ENCODE peak calls at places on chromosomes 4 and X, in six cellular contexts. B is neural progenitor cell, U is lower lobe of right lung, V is HFF-Myc, Y is MCF 10A, Z is cardiac fibroblast. A is an unnamed sample.
A peak's percentile ranks its signal among the peaks of the same experiment; 100 is the strongest.

GRCh38 chr4:38237139-38237538 is 276.9 kb downstream of the PTTG2 start:
- DNase-seq in Z (peak; percentile 86), U (no peak), V (peak; percentile 32), Y (peak; percentile 76), B (no peak), A (peak; percentile 88)

GRCh38 chrX:10111364-10112148 is 45.2 kb upstream of the CLCN4 start:
- DNase-seq in Y (no peak), B (no peak), U (no peak), V (no peak), Z (peak; percentile 28), A (no peak)

GRCh38 chrX:154719132-154719675 is 31.7 kb downstream of the GAB3 start:
- DNase-seq in U (no peak), B (no peak), V (no peak), Z (peak; percentile 94), Y (peak; percentile 82), A (peak; percentile 55)

GRCh38 chr4:41887821-41888699 is 47.2 kb upstream of the TMEM33 start:
- DNase-seq in Y (peak; percentile 62), B (peak; percentile 61), Z (peak; percentile 75), U (no peak), V (peak; percentile 29), A (no peak)

GRCh38 chrX:46611658-46612362 is 38.2 kb downstream of the CHST7 start:
- DNase-seq in V (no peak), B (no peak), U (no peak), Z (no peak), Y (no peak), A (no peak)

GRCh38 chrX:109384569-109385174 is 97.2 kb downstream of the GUCY2F start:
- DNase-seq in Y (peak; percentile 54), V (no peak), Z (peak; percentile 54), U (no peak), B (peak; percentile 71), A (no peak)

GRCh38 chr4:105257817-105258495 is 111.3 kb downstream of the TET2 start:
- DNase-seq in Y (peak; percentile 2), V (no peak), Z (no peak), B (no peak), U (no peak), A (no peak)

GRCh38 chr4:152072886-152073285 is 312.1 kb upstream of the GATB start:
- DNase-seq in U (no peak), Y (no peak), V (no peak), B (no peak), Z (no peak), A (no peak)

GRCh38 chr4:168521736-168522135 is 24.9 kb downstream of the PALLD start:
- DNase-seq in Z (no peak), V (no peak), U (no peak), B (no peak), Y (no peak), A (no peak)

GRCh38 chr4:143773998-143774898 is 73.8 kb upstream of the FREM3 start:
- DNase-seq in V (peak; percentile 38), U (peak; percentile 49), Y (peak; percentile 72), B (peak; percentile 73), Z (peak; percentile 71), A (peak; percentile 35)

GRCh38 chr4:26619784-26620183 is 35.9 kb downstream of the TBC1D19 start:
- DNase-seq in B (no peak), Z (peak; percentile 65), Y (peak; percentile 35), U (no peak), V (no peak), A (no peak)

GRCh38 chrX:154602226-154602625 is 16.9 kb downstream of the CTAG1B start:
- DNase-seq in Y (no peak), Z (no peak), V (no peak), U (no peak), B (no peak), A (no peak)

GRCh38 chr4:136650541-136651277 is 881.6 kb downstream of the PCDH18 start:
- DNase-seq in V (no peak), U (no peak), Z (peak; percentile 65), Y (peak; percentile 38), B (no peak), A (no peak)

GRCh38 chr4:3440979-3441500 is 728 bp upstream of the HGFAC start:
- DNase-seq in B (no peak), U (no peak), Y (peak; percentile 59), Z (peak; percentile 24), V (no peak), A (no peak)

GRCh38 chr4:180923476-180923875 is 1319.7 kb upstream of the TENM3 start:
- DNase-seq in U (no peak), V (no peak), Y (peak; percentile 3), Z (no peak), B (no peak), A (no peak)

DNA sequence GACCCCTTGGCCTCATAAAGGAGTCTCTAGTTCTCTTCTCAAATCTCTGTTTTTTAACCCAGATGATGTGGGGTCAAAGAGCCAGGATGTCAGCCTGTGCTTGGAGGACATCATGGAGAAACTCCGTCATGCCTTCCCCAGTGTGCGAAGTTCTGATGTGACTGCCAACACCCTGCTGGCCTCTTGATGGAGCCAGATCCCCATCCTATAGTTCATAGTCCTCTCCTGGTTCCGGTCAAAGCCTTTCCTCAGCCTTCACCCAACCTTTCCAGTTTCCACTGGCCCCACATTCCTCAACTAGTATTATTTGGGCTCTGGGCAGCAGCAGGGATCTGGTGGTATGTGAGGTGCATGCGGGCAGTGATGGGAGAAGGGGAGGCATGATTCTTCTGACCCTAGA is 30.7 kb downstream of the TAF7L start:
- DNase-seq in Y (peak; percentile 16), U (no peak), Z (peak; percentile 25), V (no peak), B (peak; percentile 8), A (no peak)
- TF ChIP-seq CTCF in Y (no peak), U (no peak), Z (peak; percentile 25), V (peak; percentile 27), B (peak; percentile 28), A (peak; percentile 35)

GRCh38 chr4:8239226-8239625 is 30.3 kb upstream of the HTRA3 start:
- DNase-seq in Y (no peak), U (no peak), B (no peak), Z (no peak), V (no peak), A (no peak)

GRCh38 chr4:8239661-8240060 is 29.9 kb upstream of the HTRA3 start:
- DNase-seq in Y (no peak), B (no peak), V (no peak), Z (no peak), U (no peak), A (no peak)

GRCh38 chr4:8237256-8237989 is 32.1 kb upstream of the HTRA3 start:
- DNase-seq in Z (no peak), Y (no peak), U (peak; percentile 44), B (no peak), V (no peak), A (no peak)

GRCh38 chr4:8238061-8238511 is 31.5 kb upstream of the HTRA3 start:
- DNase-seq in Y (peak; percentile 58), V (no peak), Z (no peak), U (peak; percentile 53), B (no peak), A (no peak)

DNA sequence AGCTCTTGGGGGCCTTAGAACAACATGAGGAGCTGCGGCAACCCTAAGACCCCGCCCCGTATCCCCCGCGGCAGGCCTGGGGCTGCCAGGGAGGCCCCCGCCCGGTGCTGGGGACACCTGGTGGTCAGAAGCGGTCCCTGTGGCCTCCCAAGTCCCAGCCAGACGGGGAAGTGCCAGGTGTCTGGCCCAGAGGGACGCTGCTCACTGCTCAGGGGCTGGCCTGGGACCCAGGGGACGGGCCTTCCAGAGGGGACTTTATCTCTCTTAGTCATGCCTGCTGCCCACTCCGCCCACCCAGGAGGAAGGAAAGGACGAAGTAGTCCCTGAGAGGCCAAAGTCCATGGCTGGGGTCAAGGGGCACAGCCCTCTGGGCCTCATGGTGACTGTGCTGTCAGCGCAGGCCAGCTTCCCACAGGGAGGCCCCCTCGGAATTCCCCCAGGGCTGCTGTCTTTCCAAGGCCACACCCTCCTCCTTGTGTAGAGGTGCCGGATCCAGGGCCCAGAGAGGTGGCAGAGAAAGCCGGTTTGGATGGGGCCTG is 31.0 kb upstream of the HTRA3 start:
- DNase-seq in U (peak; percentile 34), Z (no peak), B (peak; percentile 81), V (no peak), Y (no peak), A (no peak)
- TF ChIP-seq CTCF in U (peak; percentile 23), Z (peak; percentile 39), B (peak; percentile 67), V (peak; percentile 32), Y (peak; percentile 23), A (peak; percentile 58)

GRCh38 chr4:10459305-10459704 is 2.1 kb upstream of the ZNF518B start:
- DNase-seq in V (no peak), B (no peak), Z (no peak), Y (no peak), U (no peak), A (no peak)
- TF ChIP-seq CTCF in V (no peak), B (no peak), Z (no peak), Y (no peak), U (no peak), A (no peak)

GRCh38 chrX:117985241-117985640 is 131.4 kb downstream of the KLHL13 start:
- DNase-seq in Y (no peak), B (peak; percentile 40), V (no peak), U (no peak), Z (no peak), A (no peak)
- TF ChIP-seq CTCF in Y (no peak), B (peak; percentile 44), V (no peak), U (no peak), Z (no peak), A (no peak)

GRCh38 chrX:129158505-129158904 is 364.8 kb downstream of the SMARCA1 start:
- DNase-seq in U (no peak), V (no peak), Z (no peak), Y (no peak), B (no peak), A (no peak)
- TF ChIP-seq CTCF in U (no peak), V (no peak), Z (no peak), Y (no peak), B (no peak), A (no peak)

A was measured in PC-9.